ENCODE peak calls at places on chromosomes 1 and 21, in six cellular contexts. Q, S, Y, V, R and T are unnamed samples.

GRCh38 chr21:41991659-41992058 is 18.5 kb downstream of the ZBTB21 start:
- DNase-seq in V (no peak), S (no peak), R (no peak), Y (no peak), Q (no peak), T (no peak)

GRCh38 chr1:214332950-214333798 is 52.2 kb downstream of the SMYD2 start:
- DNase-seq in S (peak), R (peak), Q (peak), Y (peak), V (peak), T (peak)

GRCh38 chr1:29197993-29198392 is 16.3 kb upstream of the SRSF4 start:
- DNase-seq in S (no peak), Q (no peak), Y (no peak), R (no peak), V (no peak), T (no peak)

GRCh38 chr1:225834417-225835329 is 24.7 kb downstream of the EPHX1 start:
- DNase-seq in Q (peak), Y (peak), V (no peak), S (no peak), R (no peak), T (no peak)

GRCh38 chr1:96722161-96722908 is 751 bp downstream of the PTBP2 start:
- DNase-seq in Y (peak), S (peak), V (peak), Q (peak), R (peak), T (peak)

GRCh38 chr1:28604411-28604810 is 12.3 kb downstream of the RAB42 start:
- DNase-seq in Y (no peak), R (no peak), V (no peak), S (no peak), Q (no peak), T (no peak)

GRCh38 chr1:173409613-173410012 is 67.5 kb upstream of the PRDX6 start:
- DNase-seq in S (no peak), Y (no peak), V (no peak), R (peak), Q (no peak), T (no peak)

GRCh38 chr1:2231667-2232254 is 3.6 kb downstream of the SKI start:
- DNase-seq in Q (peak), R (peak), Y (peak), V (peak), S (no peak), T (peak)

GRCh38 chr1:161978011-161978790 is 45.5 kb downstream of the OLFML2B start:
- DNase-seq in Y (no peak), S (no peak), V (no peak), Q (no peak), R (no peak), T (no peak)

GRCh38 chr1:93346472-93346991 is 825 bp downstream of the DR1 start:
- DNase-seq in S (peak), Y (peak), R (peak), Q (no peak), V (peak), T (peak)

GRCh38 chr1:117527566-117528102 is 78.2 kb upstream of the TENT5C start:
- DNase-seq in S (peak), Q (no peak), R (no peak), V (no peak), Y (no peak), T (no peak)

GRCh38 chr1:97008226-97008625 is 286.6 kb downstream of the PTBP2 start:
- DNase-seq in Y (no peak), S (no peak), Q (no peak), V (no peak), R (no peak), T (no peak)

GRCh38 chr1:169630006-169630405 is at the start of gene SELP:
- DNase-seq in Q (no peak), V (no peak), S (no peak), Y (no peak), R (no peak), T (no peak)